ENCODE peak calls at places on chromosomes 11 and 22, in nine cellular contexts. J, B, D, N, Z, P, V, G and F are unnamed samples.

GRCh38 chr11:64071849-64072248 is 36.1 kb downstream of the FLRT1 start:
- DNase-seq in J (no peak), B (no peak), D (no peak), N (no peak), Z (no peak), P (peak), V (no peak), G (peak), F (no peak)

GRCh38 chr22:23144926-23145906 is at the start of gene RAB36:
- DNase-seq in J (peak), B (peak), D (peak), N (peak), Z (peak), P (peak), V (peak), G (peak), F (peak)

GRCh38 chr11:31199403-31199802 is 170.1 kb downstream of the DCDC1 start:
- DNase-seq in J (no peak), B (no peak), D (no peak), N (no peak), Z (no peak), P (no peak), V (no peak), G (no peak), F (no peak)

GRCh38 chr11:70603064-70603755 is 204.9 kb downstream of the CTTN start:
- DNase-seq in J (no peak), B (no peak), D (no peak), N (no peak), Z (no peak), P (no peak), V (no peak), G (no peak), F (no peak)

GRCh38 chr22:19884954-19885751 is 30.5 kb upstream of the GNB1L start:
- DNase-seq in J (no peak), B (no peak), D (no peak), N (no peak), Z (no peak), P (no peak), V (no peak), G (no peak), F (no peak)

GRCh38 chr11:66609951-66610617 is 6.3 kb upstream of the RBM14 start:
- DNase-seq in J (no peak), B (no peak), D (no peak), N (no peak), Z (no peak), P (no peak), V (no peak), G (no peak), F (no peak)

GRCh38 chr22:30048711-30049110 is 31.6 kb upstream of the HORMAD2 start:
- DNase-seq in J (no peak), B (no peak), D (no peak), N (peak), Z (no peak), P (no peak), V (no peak), G (no peak), F (no peak)

GRCh38 chr11:45165386-45165785 is 18.9 kb downstream of the PRDM11 start:
- DNase-seq in J (no peak), B (no peak), D (no peak), N (no peak), Z (no peak), P (no peak), V (no peak), G (no peak), F (no peak)

GRCh38 chr11:81967242-81967641 is 766.4 kb downstream of the FAM181B start:
- DNase-seq in J (no peak), B (no peak), D (no peak), N (no peak), Z (no peak), P (no peak), V (no peak), G (no peak), F (no peak)

GRCh38 chr11:326842-327580 is 6.4 kb upstream of the IFITM3 start:
- DNase-seq in J (peak), B (peak), D (no peak), N (peak), Z (no peak), P (peak), V (peak), G (no peak), F (peak)

GRCh38 chr11:75615709-75616108 is 53.1 kb downstream of the MAP6 start:
- DNase-seq in J (no peak), B (no peak), D (no peak), N (no peak), Z (no peak), P (no peak), V (no peak), G (peak), F (no peak)

GRCh38 chr11:113022267-113022666 is 61.0 kb downstream of the NCAM1 start:
- DNase-seq in J (no peak), B (no peak), D (no peak), N (no peak), Z (no peak), P (no peak), V (no peak), G (no peak), F (no peak)

GRCh38 chr11:3058753-3059664 is 1.8 kb upstream of the CARS1 start:
- DNase-seq in J (peak), B (no peak), D (peak), N (peak), Z (no peak), P (no peak), V (peak), G (no peak), F (peak)

GRCh38 chr11:127275771-127276170 is 275.2 kb upstream of the KIRREL3 start:
- DNase-seq in J (no peak), B (no peak), D (no peak), N (no peak), Z (no peak), P (no peak), V (no peak), G (no peak), F (no peak)

GRCh38 chr22:37968452-37969251 is 15.2 kb downstream of the POLR2F start:
- DNase-seq in J (no peak), B (no peak), D (no peak), N (no peak), Z (no peak), P (no peak), V (no peak), G (no peak), F (no peak)

GRCh38 chr11:17696741-17697140 is 22.6 kb upstream of the MYOD1 start:
- DNase-seq in J (no peak), B (no peak), D (no peak), N (no peak), Z (no peak), P (no peak), V (no peak), G (no peak), F (no peak)

GRCh38 chr22:27406389-27406861 is 395.1 kb downstream of the MN1 start:
- DNase-seq in J (no peak), B (no peak), D (no peak), N (peak), Z (no peak), P (no peak), V (no peak), G (no peak), F (no peak)

GRCh38 chr11:118912742-118913410 is 12.8 kb downstream of the BCL9L start:
- DNase-seq in J (no peak), B (peak), D (peak), N (peak), Z (no peak), P (no peak), V (no peak), G (no peak), F (no peak)

GRCh38 chr11:94449437-94449836 is 44.2 kb downstream of the MRE11 start:
- DNase-seq in J (no peak), B (no peak), D (peak), N (peak), Z (peak), P (no peak), V (no peak), G (peak), F (peak)

GRCh38 chr22:35547993-35548761 is 7.5 kb downstream of the RASD2 start:
- DNase-seq in J (no peak), B (no peak), D (no peak), N (no peak), Z (no peak), P (no peak), V (peak), G (no peak), F (no peak)

GRCh38 chr22:47795477-47796127 is 1033.2 kb downstream of the TBC1D22A start:
- DNase-seq in J (no peak), B (no peak), D (no peak), N (no peak), Z (no peak), P (peak), V (no peak), G (no peak), F (no peak)

GRCh38 chr11:110828086-110828485 is 115.8 kb upstream of the ARHGAP20 start:
- DNase-seq in J (no peak), B (no peak), D (no peak), N (no peak), Z (no peak), P (no peak), V (no peak), G (no peak), F (peak)

GRCh38 chr22:27628341-27628740 is 173.2 kb downstream of the MN1 start:
- DNase-seq in J (no peak), B (no peak), D (no peak), N (no peak), Z (no peak), P (no peak), V (no peak), G (no peak), F (no peak)

GRCh38 chr22:32926600-32926999 is 125.1 kb downstream of the TIMP3 start:
- DNase-seq in J (no peak), B (no peak), D (peak), N (peak), Z (no peak), P (no peak), V (peak), G (peak), F (peak)

GRCh38 chr22:45969414-45969799 is 7.6 kb downstream of the WNT7B start:
- DNase-seq in J (no peak), B (no peak), D (no peak), N (no peak), Z (no peak), P (no peak), V (no peak), G (no peak), F (no peak)

GRCh38 chr22:30989473-30989872 is 20.4 kb downstream of the TUG1 start:
- DNase-seq in J (no peak), B (no peak), D (no peak), N (no peak), Z (no peak), P (no peak), V (no peak), G (no peak), F (no peak)

GRCh38 chr22:47322854-47323253 is 560.4 kb downstream of the TBC1D22A start:
- DNase-seq in J (no peak), B (no peak), D (no peak), N (no peak), Z (peak), P (no peak), V (no peak), G (peak), F (no peak)

GRCh38 chr22:36938028-36938425 is 24.6 kb downstream of the CSF2RB start:
- DNase-seq in J (no peak), B (no peak), D (no peak), N (no peak), Z (no peak), P (no peak), V (no peak), G (no peak), F (no peak)

GRCh38 chr11:10263929-10264328 is 30.1 kb downstream of the SBF2 start:
- DNase-seq in J (no peak), B (no peak), D (peak), N (peak), Z (no peak), P (no peak), V (no peak), G (no peak), F (peak)

GRCh38 chr11:19218216-19218615 is 16.4 kb upstream of the CSRP3 start:
- DNase-seq in J (no peak), B (no peak), D (no peak), N (no peak), Z (no peak), P (no peak), V (no peak), G (no peak), F (no peak)

GRCh38 chr11:120590472-120590871 is 78.9 kb downstream of the GRIK4 start:
- DNase-seq in J (no peak), B (no peak), D (no peak), N (peak), Z (no peak), P (no peak), V (no peak), G (no peak), F (no peak)

GRCh38 chr11:40306938-40307548 is 1152.4 kb downstream of the LRRC4C start:
- DNase-seq in J (peak), B (no peak), D (peak), N (peak), Z (peak), P (no peak), V (peak), G (peak), F (peak)

GRCh38 chr11:63592975-63593395 is 21.2 kb downstream of the PLAAT3 start:
- DNase-seq in J (no peak), B (no peak), D (no peak), N (peak), Z (peak), P (no peak), V (peak), G (peak), F (peak)

GRCh38 chr22:35341090-35341874 is 39.6 kb upstream of the HMOX1 start:
- DNase-seq in J (no peak), B (no peak), D (no peak), N (no peak), Z (no peak), P (no peak), V (no peak), G (no peak), F (no peak)

GRCh38 chr11:43786016-43786415 is 94.6 kb upstream of the ALKBH3 start:
- DNase-seq in J (no peak), B (no peak), D (no peak), N (no peak), Z (no peak), P (no peak), V (no peak), G (no peak), F (no peak)